ENCODE peak calls at places on chromosome 3, in five cellular contexts. P is kidney, W is NT2/D1, O is mammary epithelial cell, E is colonic mucosa. R is an unnamed sample.

GRCh38 chr3:129952956-129953355 is 21.6 kb upstream of the TRH start:
- DNase-seq in O (no peak), W (no peak), E (no peak), P (no peak), R (no peak)

GRCh38 chr3:120555661-120556509 is 40.3 kb upstream of the NDUFB4 start:
- DNase-seq in W (no peak), P (peak; percentile 79), O (no peak), E (peak; percentile 36), R (no peak)

GRCh38 chr3:169846458-169847193 is 23.1 kb downstream of the LRRC31 start:
- DNase-seq in P (no peak), W (no peak), O (peak; percentile 94), E (no peak), R (peak; percentile 14)

GRCh38 chr3:20240154-20240883 is 54.3 kb upstream of the SGO1 start:
- DNase-seq in O (peak; percentile 14), E (no peak), P (no peak), W (no peak), R (no peak)

GRCh38 chr3:161217496-161217895 is 3.6 kb upstream of the NMD3 start:
- DNase-seq in W (no peak), E (no peak), O (no peak), P (no peak), R (peak; percentile 8)

GRCh38 chr3:119279101-119279554 is 15.1 kb upstream of the ARHGAP31 start:
- DNase-seq in W (no peak), E (no peak), O (no peak), P (no peak), R (no peak)

GRCh38 chr3:193029800-193030199 is 112.1 kb upstream of the MB21D2 start:
- DNase-seq in P (no peak), O (no peak), E (no peak), W (no peak), R (no peak)

GRCh38 chr3:9715764-9716437 is 12.3 kb downstream of the CPNE9 start:
- DNase-seq in O (peak; percentile 76), E (peak; percentile 63), P (peak; percentile 81), W (no peak), R (peak; percentile 96)

GRCh38 chr3:73270839-73271483 is 209.5 kb downstream of the EBLN2 start:
- DNase-seq in O (no peak), W (no peak), P (no peak), E (peak; percentile 22), R (peak; percentile 18)

GRCh38 chr3:11692251-11692813 is 48.6 kb upstream of the VGLL4 start:
- DNase-seq in O (no peak), W (no peak), E (no peak), P (no peak), R (no peak)

GRCh38 chr3:193560870-193561269 is 6.2 kb upstream of the ATP13A4 start:
- DNase-seq in W (no peak), E (no peak), P (no peak), O (no peak), R (no peak)

GRCh38 chr3:21979706-21980105 is 228.7 kb upstream of the ZNF385D start:
- DNase-seq in O (peak; percentile 9), W (no peak), P (no peak), E (no peak), R (peak; percentile 19)

GRCh38 chr3:18238721-18239331 is 186.3 kb downstream of the SATB1 start:
- DNase-seq in P (no peak), O (peak; percentile 65), W (no peak), E (no peak), R (no peak)

GRCh38 chr3:72938471-72939265 is 50.8 kb downstream of the GXYLT2 start:
- DNase-seq in W (no peak), E (peak; percentile 44), P (no peak), O (peak; percentile 63), R (peak; percentile 97)

GRCh38 chr3:190673157-190673556 is 159.3 kb downstream of the IL1RAP start:
- DNase-seq in W (no peak), E (no peak), P (no peak), O (no peak), R (peak; percentile 35)

GRCh38 chr3:86175593-86175992 is 815.4 kb downstream of the VGLL3 start:
- DNase-seq in E (no peak), O (no peak), P (no peak), W (peak; percentile 73), R (no peak)

DNA sequence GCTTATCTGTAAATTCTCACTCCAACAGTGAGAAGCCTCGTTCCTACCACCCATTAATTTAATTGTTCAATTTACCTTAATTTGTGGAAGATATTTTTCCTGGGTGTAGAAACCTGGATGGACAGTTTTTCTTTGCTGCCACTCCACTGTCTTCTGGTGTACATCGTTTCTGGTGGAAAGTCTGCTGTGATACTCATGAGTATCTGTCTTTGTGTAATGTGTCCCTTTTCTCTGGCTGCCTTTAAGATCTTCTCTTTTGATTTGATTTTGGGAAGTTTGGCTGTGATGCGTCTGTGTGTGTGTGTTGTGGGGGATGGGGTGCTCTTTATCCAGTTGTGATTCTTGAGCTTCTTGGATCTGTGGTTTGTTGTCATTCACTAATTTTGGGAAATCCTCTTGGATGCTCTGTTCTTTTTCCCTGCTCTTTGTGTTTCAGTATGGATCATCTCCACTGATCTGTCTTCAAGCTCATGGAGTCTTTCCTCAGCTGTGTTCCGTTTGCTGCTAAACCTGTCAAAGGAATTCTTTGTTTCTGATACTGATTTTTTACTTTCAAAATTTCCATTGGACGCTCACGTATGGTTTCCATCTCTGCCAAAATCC is 42.2 kb upstream of the NR2C2 start:
- DNase-seq in E (no peak), O (no peak), P (no peak), W (no peak), R (no peak)
- H3K9me3 ChIP-seq in E (no peaks in the 10 kb centered on the region), O (no peaks in the 10 kb centered on the region), P (no peaks in the 10 kb centered on the region), W (peaks cover 10% of the 10 kb centered on the region), R (peaks cover 16% of the 10 kb centered on the region)

GRCh38 chr3:15292765-15293522 is 39.4 kb downstream of the SH3BP5 start:
- DNase-seq in O (no peak), E (no peak), P (peak; percentile 92), W (no peak), R (no peak)

GRCh38 chr3:15291589-15292541 is 40.5 kb downstream of the SH3BP5 start:
- DNase-seq in E (no peak), O (no peak), W (no peak), P (peak; percentile 74), R (no peak)

GRCh38 chr3:15297592-15298350 is 34.6 kb downstream of the SH3BP5 start:
- DNase-seq in P (no peak), E (no peak), O (no peak), W (no peak), R (no peak)

GRCh38 chr3:15295506-15295905 is 36.9 kb downstream of the SH3BP5 start:
- DNase-seq in E (no peak), O (no peak), P (no peak), W (no peak), R (no peak)

DNA sequence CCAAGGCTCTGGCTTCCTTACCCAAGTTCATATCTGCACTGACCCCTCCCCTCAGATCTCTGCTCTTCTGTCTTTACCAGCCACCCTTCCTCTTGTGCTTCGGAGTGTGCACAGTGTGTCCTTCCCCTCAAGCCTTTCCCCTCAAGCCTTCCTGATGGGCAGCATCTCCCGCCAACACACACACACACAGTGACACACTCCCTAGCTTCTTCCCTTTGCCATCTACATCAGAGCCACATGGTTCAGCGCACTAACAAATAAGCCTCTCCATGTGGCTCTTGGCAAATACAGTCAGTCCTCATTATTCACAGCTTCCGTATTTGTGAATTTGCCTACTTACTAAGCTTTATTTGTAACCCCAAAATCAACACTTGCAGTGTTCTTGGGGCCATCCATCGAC is 37.5 kb downstream of the SH3BP5 start:
- DNase-seq in P (no peak), O (no peak), E (no peak), W (no peak), R (no peak)
- H3K9ac ChIP-seq in P (no peak overlapping the region), O (no peak overlapping the region), E (no peak overlapping the region), W (no peak overlapping the region), R (no peak overlapping the region)

GRCh38 chr3:50269460-50269859 is 513 bp downstream of the SEMA3B start:
- DNase-seq in O (no peak), W (no peak), P (no peak), E (no peak), R (no peak)

GRCh38 chr3:50270841-50271240 is 1.9 kb downstream of the SEMA3B start:
- DNase-seq in W (no peak), P (no peak), O (no peak), E (no peak), R (no peak)

GRCh38 chr3:50270422-50270831 is 1.5 kb downstream of the SEMA3B start:
- DNase-seq in W (no peak), P (no peak), E (no peak), O (peak; percentile 40), R (no peak)

GRCh38 chr3:50268703-50269451 is at the start of gene SEMA3B:
- DNase-seq in E (peak; percentile 88), P (peak; percentile 97), O (peak; percentile 68), W (no peak), R (peak; percentile 76)

GRCh38 chr3:50269977-50270413 is 1.0 kb downstream of the SEMA3B start:
- DNase-seq in P (no peak), O (peak; percentile 59), W (no peak), E (no peak), R (no peak)
- H3K4me1 ChIP-seq in P (peaks cover 42% of the 10 kb centered on the region), O (peaks cover 45% of the 10 kb centered on the region), W (peaks cover 69% of the 10 kb centered on the region), E (peaks cover 28% of the 10 kb centered on the region), R (peaks cover 35% of the 10 kb centered on the region)

DNA sequence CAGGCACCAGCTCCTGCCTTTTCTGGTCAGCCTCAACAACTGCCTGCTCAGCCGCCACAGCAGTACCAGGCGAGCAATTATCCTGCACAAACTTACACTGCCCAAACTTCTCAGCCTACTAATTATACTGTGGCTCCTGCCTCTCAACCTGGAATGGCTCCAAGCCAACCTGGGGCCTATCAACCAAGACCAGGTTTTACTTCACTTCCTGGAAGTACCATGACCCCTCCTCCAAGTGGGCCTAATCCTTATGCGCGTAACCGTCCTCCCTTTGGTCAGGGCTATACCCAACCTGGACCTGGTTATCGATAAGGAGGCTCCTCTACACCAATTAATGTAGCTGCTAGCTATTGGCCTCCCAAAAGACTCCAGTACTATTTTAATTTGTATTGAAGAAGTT is 38.9 kb downstream of the TFG start:
- DNase-seq in P (no peak), E (no peak), W (no peak), O (no peak), R (no peak)
- H3K9me3 ChIP-seq in P (no peaks in the 10 kb centered on the region), E (no peaks in the 10 kb centered on the region), W (no peaks in the 10 kb centered on the region), O (no peaks in the 10 kb centered on the region), R (no peaks in the 10 kb centered on the region)

R was measured in adipocyte.